ENCODE peak calls at places on chromosomes 12 and 14, in five cellular contexts. One of them, this sample, is unnamed.

GRCh38 chr12:87280356-87280755 is 748.8 kb downstream of the C12orf50 start:
- DNase-seq in fibroblast of gingiva: no peak
- DNase-seq in naive thymus-derived CD4-positive, alpha-beta T cell: no peak
- DNase-seq in substantia nigra: no peak
- DNase-seq in hypothalamus: no peak
- DNase-seq in this sample: no peak

GRCh38 chr12:123091230-123091629 is 59.7 kb downstream of the PITPNM2 start:
- DNase-seq in fibroblast of gingiva: no peak
- DNase-seq in naive thymus-derived CD4-positive, alpha-beta T cell: no peak
- DNase-seq in substantia nigra: no peak
- DNase-seq in hypothalamus: no peak
- DNase-seq in this sample: no peak

GRCh38 chr12:47777741-47778558 is 4.9 kb downstream of the SLC48A1 start:
- DNase-seq in fibroblast of gingiva: no peak
- DNase-seq in naive thymus-derived CD4-positive, alpha-beta T cell: no peak
- DNase-seq in substantia nigra: peak
- DNase-seq in hypothalamus: peak
- DNase-seq in this sample: peak

GRCh38 chr12:39103552-39104165 is 198.3 kb upstream of the CPNE8 start:
- DNase-seq in fibroblast of gingiva: peak
- DNase-seq in naive thymus-derived CD4-positive, alpha-beta T cell: no peak
- DNase-seq in substantia nigra: no peak
- DNase-seq in hypothalamus: no peak
- DNase-seq in this sample: peak

GRCh38 chr12:12336049-12336411 is 14.0 kb downstream of the MANSC1 start:
- DNase-seq in fibroblast of gingiva: peak
- DNase-seq in naive thymus-derived CD4-positive, alpha-beta T cell: no peak
- DNase-seq in substantia nigra: no peak
- DNase-seq in hypothalamus: no peak
- DNase-seq in this sample: no peak

GRCh38 chr12:72738811-72739210 is 466.6 kb downstream of the TRHDE start:
- DNase-seq in fibroblast of gingiva: no peak
- DNase-seq in naive thymus-derived CD4-positive, alpha-beta T cell: no peak
- DNase-seq in substantia nigra: no peak
- DNase-seq in hypothalamus: no peak
- DNase-seq in this sample: peak

GRCh38 chr12:23399402-23399933 is 550.0 kb downstream of the SOX5 start:
- DNase-seq in fibroblast of gingiva: no peak
- DNase-seq in naive thymus-derived CD4-positive, alpha-beta T cell: no peak
- DNase-seq in substantia nigra: no peak
- DNase-seq in hypothalamus: no peak
- DNase-seq in this sample: no peak

GRCh38 chr12:28172434-28173030 is 17.7 kb upstream of the CCDC91 start:
- DNase-seq in fibroblast of gingiva: peak
- DNase-seq in naive thymus-derived CD4-positive, alpha-beta T cell: no peak
- DNase-seq in substantia nigra: no peak
- DNase-seq in hypothalamus: no peak
- DNase-seq in this sample: no peak

GRCh38 chr14:59582161-59582560 is 5.5 kb upstream of the CCDC175 start:
- DNase-seq in fibroblast of gingiva: no peak
- DNase-seq in naive thymus-derived CD4-positive, alpha-beta T cell: no peak
- DNase-seq in substantia nigra: no peak
- DNase-seq in hypothalamus: no peak
- DNase-seq in this sample: no peak

GRCh38 chr12:81461163-81461562 is 298.0 kb downstream of the PPFIA2 start:
- DNase-seq in fibroblast of gingiva: no peak
- DNase-seq in naive thymus-derived CD4-positive, alpha-beta T cell: no peak
- DNase-seq in substantia nigra: no peak
- DNase-seq in hypothalamus: no peak
- DNase-seq in this sample: no peak

GRCh38 chr14:34043627-34044372 is 92.9 kb upstream of the EGLN3 start:
- DNase-seq in fibroblast of gingiva: no peak
- DNase-seq in naive thymus-derived CD4-positive, alpha-beta T cell: no peak
- DNase-seq in substantia nigra: no peak
- DNase-seq in hypothalamus: no peak
- DNase-seq in this sample: no peak

GRCh38 chr14:32075636-32076277 is 1.3 kb upstream of the ARHGAP5 start:
- DNase-seq in fibroblast of gingiva: peak
- DNase-seq in naive thymus-derived CD4-positive, alpha-beta T cell: no peak
- DNase-seq in substantia nigra: peak
- DNase-seq in hypothalamus: peak
- DNase-seq in this sample: no peak

GRCh38 chr12:92942905-92943304 is 13.8 kb upstream of the EEA1 start:
- DNase-seq in fibroblast of gingiva: peak
- DNase-seq in naive thymus-derived CD4-positive, alpha-beta T cell: no peak
- DNase-seq in substantia nigra: no peak
- DNase-seq in hypothalamus: no peak
- DNase-seq in this sample: no peak

GRCh38 chr12:116066381-116067230 is 210.9 kb downstream of the MED13L start:
- DNase-seq in fibroblast of gingiva: peak
- DNase-seq in naive thymus-derived CD4-positive, alpha-beta T cell: peak
- DNase-seq in substantia nigra: no peak
- DNase-seq in hypothalamus: no peak
- DNase-seq in this sample: peak

GRCh38 chr12:45615268-45615667 is 114.2 kb upstream of the ARID2 start:
- DNase-seq in fibroblast of gingiva: peak
- DNase-seq in naive thymus-derived CD4-positive, alpha-beta T cell: no peak
- DNase-seq in substantia nigra: no peak
- DNase-seq in hypothalamus: no peak
- DNase-seq in this sample: no peak

GRCh38 chr14:45810152-45810872 is 557.3 kb upstream of the MIS18BP1 start:
- DNase-seq in fibroblast of gingiva: no peak
- DNase-seq in naive thymus-derived CD4-positive, alpha-beta T cell: no peak
- DNase-seq in substantia nigra: no peak
- DNase-seq in hypothalamus: no peak
- DNase-seq in this sample: no peak

GRCh38 chr14:21543426-21544350 is 17.5 kb upstream of the SALL2 start:
- DNase-seq in fibroblast of gingiva: no peak
- DNase-seq in naive thymus-derived CD4-positive, alpha-beta T cell: no peak
- DNase-seq in substantia nigra: no peak
- DNase-seq in hypothalamus: no peak
- DNase-seq in this sample: no peak

GRCh38 chr12:124233041-124233836 is 61.7 kb upstream of the RFLNA start:
- DNase-seq in fibroblast of gingiva: no peak
- DNase-seq in naive thymus-derived CD4-positive, alpha-beta T cell: no peak
- DNase-seq in substantia nigra: no peak
- DNase-seq in hypothalamus: no peak
- DNase-seq in this sample: no peak

GRCh38 chr14:24207104-24207543 is 1.6 kb downstream of the TSSK4 start:
- DNase-seq in fibroblast of gingiva: no peak
- DNase-seq in naive thymus-derived CD4-positive, alpha-beta T cell: no peak
- DNase-seq in substantia nigra: no peak
- DNase-seq in hypothalamus: no peak
- DNase-seq in this sample: no peak

GRCh38 chr12:11650697-11651281 is 1.3 kb downstream of the ETV6 start:
- DNase-seq in fibroblast of gingiva: peak
- DNase-seq in naive thymus-derived CD4-positive, alpha-beta T cell: no peak
- DNase-seq in substantia nigra: no peak
- DNase-seq in hypothalamus: no peak
- DNase-seq in this sample: no peak

GRCh38 chr12:57616383-57617101 is 5.3 kb downstream of the ARHGEF25 start:
- DNase-seq in fibroblast of gingiva: no peak
- DNase-seq in naive thymus-derived CD4-positive, alpha-beta T cell: no peak
- DNase-seq in substantia nigra: no peak
- DNase-seq in hypothalamus: no peak
- DNase-seq in this sample: no peak

GRCh38 chr12:12564911-12565310 is 2.2 kb upstream of the DUSP16 start:
- DNase-seq in fibroblast of gingiva: no peak
- DNase-seq in naive thymus-derived CD4-positive, alpha-beta T cell: no peak
- DNase-seq in substantia nigra: no peak
- DNase-seq in hypothalamus: no peak
- DNase-seq in this sample: no peak

GRCh38 chr14:73786942-73787759 is 64.5 kb upstream of the PTGR2 start:
- DNase-seq in fibroblast of gingiva: peak
- DNase-seq in naive thymus-derived CD4-positive, alpha-beta T cell: peak
- DNase-seq in substantia nigra: peak
- DNase-seq in hypothalamus: peak
- DNase-seq in this sample: no peak

GRCh38 chr12:58668831-58669230 is 251.5 kb downstream of the LRIG3 start:
- DNase-seq in fibroblast of gingiva: peak
- DNase-seq in naive thymus-derived CD4-positive, alpha-beta T cell: no peak
- DNase-seq in substantia nigra: no peak
- DNase-seq in hypothalamus: no peak
- DNase-seq in this sample: no peak

GRCh38 chr12:123131879-123132402 is 18.9 kb downstream of the PITPNM2 start:
- DNase-seq in fibroblast of gingiva: no peak
- DNase-seq in naive thymus-derived CD4-positive, alpha-beta T cell: peak
- DNase-seq in substantia nigra: no peak
- DNase-seq in hypothalamus: no peak
- DNase-seq in this sample: no peak

GRCh38 chr12:87930652-87931051 is 98.5 kb downstream of the C12orf50 start:
- DNase-seq in fibroblast of gingiva: no peak
- DNase-seq in naive thymus-derived CD4-positive, alpha-beta T cell: no peak
- DNase-seq in substantia nigra: no peak
- DNase-seq in hypothalamus: no peak
- DNase-seq in this sample: no peak

GRCh38 chr12:1737643-1738286 is 46.9 kb downstream of the ADIPOR2 start:
- DNase-seq in fibroblast of gingiva: no peak
- DNase-seq in naive thymus-derived CD4-positive, alpha-beta T cell: no peak
- DNase-seq in substantia nigra: no peak
- DNase-seq in hypothalamus: no peak
- DNase-seq in this sample: no peak

GRCh38 chr12:49294086-49294803 is 702 bp upstream of the PRPH start:
- DNase-seq in fibroblast of gingiva: no peak
- DNase-seq in naive thymus-derived CD4-positive, alpha-beta T cell: no peak
- DNase-seq in substantia nigra: no peak
- DNase-seq in hypothalamus: no peak
- DNase-seq in this sample: no peak

GRCh38 chr12:9114946-9115345 is 773 bp downstream of the A2M start:
- DNase-seq in fibroblast of gingiva: no peak
- DNase-seq in naive thymus-derived CD4-positive, alpha-beta T cell: no peak
- DNase-seq in substantia nigra: no peak
- DNase-seq in hypothalamus: no peak
- DNase-seq in this sample: no peak

GRCh38 chr14:65255029-65255545 is 152.8 kb upstream of the MAX start:
- DNase-seq in fibroblast of gingiva: peak
- DNase-seq in naive thymus-derived CD4-positive, alpha-beta T cell: no peak
- DNase-seq in substantia nigra: no peak
- DNase-seq in hypothalamus: no peak
- DNase-seq in this sample: no peak

GRCh38 chr12:46263140-46264017 is 5.5 kb downstream of the SLC38A1 start:
- DNase-seq in fibroblast of gingiva: no peak
- DNase-seq in naive thymus-derived CD4-positive, alpha-beta T cell: no peak
- DNase-seq in substantia nigra: no peak
- DNase-seq in hypothalamus: no peak
- DNase-seq in this sample: no peak

GRCh38 chr14:52835122-52835903 is 43.9 kb upstream of the GNPNAT1 start:
- DNase-seq in fibroblast of gingiva: peak
- DNase-seq in naive thymus-derived CD4-positive, alpha-beta T cell: no peak
- DNase-seq in substantia nigra: no peak
- DNase-seq in hypothalamus: no peak
- DNase-seq in this sample: no peak